ENCODE peak calls at places on chromosomes 3 and 15, in seven cellular contexts. U, M, Z, N, K, J and I are unnamed samples.

GRCh38 chr3:77026904-77027634 is 12.8 kb upstream of the ROBO2 start:
- DNase-seq in U (no peak), M (no peak), Z (peak; percentile 37), N (no peak), K (no peak), J (no peak), I (no peak)

GRCh38 chr3:153215497-153215896 is 53.5 kb downstream of the RAP2B start:
- DNase-seq in U (no peak), M (no peak), Z (no peak), N (no peak), K (no peak), J (no peak), I (no peak)

GRCh38 chr3:69411331-69411730 is 25.4 kb upstream of the FRMD4B start:
- DNase-seq in U (no peak), M (no peak), Z (no peak), N (no peak), K (no peak), J (no peak), I (no peak)

GRCh38 chr15:101242160-101242998 is 9.5 kb downstream of the CHSY1 start:
- DNase-seq in U (peak; percentile 74), M (no peak), Z (no peak), N (no peak), K (no peak), J (no peak), I (no peak)

GRCh38 chr3:150544726-150545125 is 1.6 kb downstream of the SERP1 start:
- DNase-seq in U (no peak), M (no peak), Z (peak; percentile 12), N (no peak), K (no peak), J (no peak), I (no peak)

GRCh38 chr3:17782751-17783150 is 40.3 kb upstream of the TBC1D5 start:
- DNase-seq in U (no peak), M (no peak), Z (no peak), N (no peak), K (no peak), J (no peak), I (no peak)

GRCh38 chr3:132535575-132536441 is 61.3 kb upstream of the ACKR4 start:
- DNase-seq in U (peak; percentile 8), M (peak; percentile 46), Z (peak; percentile 69), N (peak; percentile 67), K (peak; percentile 52), J (peak; percentile 42), I (peak; percentile 67)

GRCh38 chr15:47384776-47385175 is 332.5 kb upstream of the SEMA6D start:
- DNase-seq in U (no peak), M (no peak), Z (no peak), N (no peak), K (no peak), J (no peak), I (no peak)

GRCh38 chr3:4981688-4982494 is 2.7 kb downstream of the BHLHE40 start:
- DNase-seq in U (no peak), M (no peak), Z (peak; percentile 70), N (no peak), K (no peak), J (no peak), I (no peak)

GRCh38 chr15:100189849-100190248 is 151.9 kb downstream of the ADAMTS17 start:
- DNase-seq in U (no peak), M (no peak), Z (no peak), N (no peak), K (no peak), J (no peak), I (no peak)

GRCh38 chr15:52780172-52780980 is 9.8 kb downstream of the ONECUT1 start:
- DNase-seq in U (peak; percentile 39), M (peak; percentile 24), Z (peak; percentile 51), N (peak; percentile 88), K (peak; percentile 59), J (peak; percentile 52), I (peak; percentile 55)

GRCh38 chr15:89492934-89493631 is 3.3 kb downstream of the RHCG start:
- DNase-seq in U (no peak), M (no peak), Z (no peak), N (no peak), K (no peak), J (no peak), I (no peak)

GRCh38 chr3:20326537-20326936 is 140.5 kb upstream of the SGO1 start:
- DNase-seq in U (no peak), M (no peak), Z (no peak), N (no peak), K (no peak), J (no peak), I (no peak)

GRCh38 chr3:128301186-128302023 is 148.1 kb downstream of the EEFSEC start:
- DNase-seq in U (no peak), M (no peak), Z (no peak), N (peak; percentile 39), K (no peak), J (no peak), I (no peak)

GRCh38 chr3:17039579-17039978 is 154.8 kb downstream of the PLCL2 start:
- DNase-seq in U (no peak), M (peak; percentile 78), Z (no peak), N (no peak), K (no peak), J (no peak), I (peak; percentile 84)

GRCh38 chr3:61562042-61562809 is 855 bp downstream of the PTPRG start:
- DNase-seq in U (no peak), M (no peak), Z (no peak), N (no peak), K (peak; percentile 74), J (no peak), I (peak; percentile 10)

DNA sequence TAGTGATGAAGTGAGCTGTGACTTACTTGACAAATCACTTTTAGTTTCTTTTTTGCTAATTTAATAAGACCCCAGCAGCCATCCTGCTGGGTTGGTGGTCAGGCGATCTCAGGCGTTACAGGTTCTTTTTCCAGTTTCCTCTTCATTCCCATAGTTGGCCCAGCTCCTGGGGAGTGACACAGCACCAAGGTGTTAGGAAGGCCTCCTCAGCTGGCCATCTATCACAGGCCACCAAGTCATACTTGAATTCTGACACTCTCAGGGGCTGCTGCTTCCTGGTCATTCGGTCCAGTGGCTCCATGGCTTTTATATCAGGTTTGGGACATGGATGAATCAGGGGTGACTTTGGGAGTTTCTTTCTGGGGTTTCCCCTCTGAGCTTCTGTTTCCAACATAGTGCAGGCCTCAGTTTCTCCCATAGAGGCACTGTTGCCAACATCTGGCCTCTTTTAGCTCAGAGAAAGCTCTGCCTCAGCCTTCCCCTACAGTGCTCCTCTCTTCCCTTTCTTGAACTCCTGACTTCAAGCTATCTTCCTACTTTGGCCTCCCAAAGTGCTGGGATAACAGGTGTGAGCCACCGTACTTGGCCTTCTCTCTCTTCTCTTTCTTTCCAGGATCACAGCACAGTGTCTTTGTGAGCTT is 211.8 kb downstream of the NR2F2 start:
- DNase-seq in U (no peak), M (no peak), Z (no peak), N (no peak), K (no peak), J (no peak), I (no peak)
- TF ChIP-seq MAX in U (no peak), M (no peak), Z (no peak), N (no peak), K (no peak), J (no peak), I (no peak)

GRCh38 chr3:71376499-71376898 is 207.0 kb downstream of the FOXP1 start:
- DNase-seq in U (no peak), M (no peak), Z (no peak), N (no peak), K (no peak), J (no peak), I (no peak)
- TF ChIP-seq RAD21 in U (no peak), M (no peak), Z (no peak), N (no peak), K (no peak), J (no peak), I (no peak)

DNA sequence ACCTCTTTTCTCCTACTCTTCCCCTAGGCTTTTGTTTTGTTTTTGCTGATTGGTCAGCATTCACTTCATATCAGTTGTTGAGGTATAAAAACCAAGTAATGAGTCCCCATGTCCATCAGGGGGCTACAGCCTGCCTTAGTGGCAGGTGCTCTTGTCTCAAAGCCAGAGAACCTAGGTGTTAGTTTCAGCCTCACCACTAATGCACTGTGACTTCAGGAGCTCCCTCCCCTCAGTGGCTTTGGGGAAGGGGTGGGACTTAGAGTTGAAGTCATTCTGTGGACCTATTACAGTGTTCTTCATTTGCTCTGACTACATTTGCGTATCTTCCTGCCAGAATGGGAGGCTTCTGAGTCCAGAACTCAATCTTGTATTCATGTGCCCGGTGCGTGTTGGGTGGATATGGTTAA is 41.6 kb downstream of the NR2C2 start:
- DNase-seq in U (peak; percentile 87), M (peak; percentile 22), Z (peak; percentile 26), N (no peak), K (no peak), J (peak; percentile 26), I (peak; percentile 19)
- TF ChIP-seq MAX in U (no peak), M (no peak), Z (no peak), N (no peak), K (no peak), J (no peak), I (no peak)

DNA sequence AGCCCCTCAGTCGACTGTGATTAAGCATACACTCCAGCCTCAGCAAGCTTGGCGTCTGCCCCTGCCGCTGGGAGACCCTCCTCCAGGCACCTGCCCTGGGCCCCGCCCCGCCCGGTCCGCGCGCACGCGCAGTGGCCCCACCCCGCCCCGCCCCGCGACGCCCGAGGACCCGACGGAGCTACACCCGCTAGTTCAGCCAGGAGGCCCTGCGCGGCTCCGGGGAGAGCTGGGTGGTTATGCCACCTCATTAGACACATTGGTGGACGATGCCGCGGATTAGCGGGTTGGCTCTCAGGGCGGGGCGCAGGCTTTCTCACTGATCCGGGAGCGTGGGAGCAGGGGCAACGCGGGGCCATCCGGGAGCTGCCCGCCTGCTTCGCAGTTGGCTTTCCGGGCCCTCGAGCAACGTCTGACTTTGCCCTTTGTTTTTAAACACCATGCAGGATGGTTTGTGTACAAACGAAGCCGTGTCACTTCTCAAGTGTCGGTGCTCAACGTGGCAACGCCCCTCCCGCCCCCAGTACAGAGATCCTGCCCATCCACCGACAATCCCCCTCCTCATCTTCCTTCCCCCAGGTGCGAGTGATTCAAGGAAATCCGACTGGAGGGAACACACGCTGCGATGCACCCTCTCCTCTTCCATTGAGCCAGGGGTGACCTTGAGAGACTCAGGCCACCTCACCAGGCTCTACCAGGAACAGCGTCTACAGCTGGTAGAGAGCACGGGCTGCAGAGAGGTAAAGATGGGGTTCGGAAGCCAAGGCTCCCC is 109.3 kb downstream of the SHQ1 start:
- DNase-seq in U (no peak), M (no peak), Z (no peak), N (peak; percentile 82), K (peak; percentile 97), J (peak; percentile 82), I (peak; percentile 23)
- TF ChIP-seq RAD21 in U (no peak), M (no peak), Z (no peak), N (no peak), K (no peak), J (no peak), I (no peak)

DNA sequence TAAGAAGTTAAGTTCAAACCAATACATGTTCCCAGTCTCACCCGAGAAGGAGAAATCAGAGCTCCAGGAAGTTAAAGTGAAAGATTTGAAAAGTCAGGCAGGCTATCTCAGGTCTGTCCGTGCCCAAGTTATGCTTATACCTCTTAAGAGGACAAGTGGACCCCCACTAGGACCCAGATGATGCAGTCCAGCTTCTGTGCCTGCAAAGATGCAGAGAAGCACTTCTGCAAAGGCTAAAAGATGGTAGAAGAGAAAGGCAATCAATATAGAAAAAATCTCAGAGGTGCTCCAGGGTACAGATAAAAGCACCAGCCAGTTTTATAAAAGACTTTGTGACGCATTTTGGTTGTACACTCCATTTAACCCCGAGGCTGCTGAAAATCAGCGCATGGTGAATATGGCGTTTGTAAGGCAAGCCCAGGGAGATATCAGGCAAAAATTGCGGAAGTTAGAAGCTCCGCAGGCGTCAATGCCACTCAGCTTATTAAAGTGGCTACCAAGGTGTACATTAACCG is 9.9 kb upstream of the SLC9C1 start:
- DNase-seq in U (no peak), M (no peak), Z (no peak), N (peak; percentile 51), K (no peak), J (no peak), I (no peak)
- TF ChIP-seq MAX in U (no peak), M (no peak), Z (no peak), N (no peak), K (no peak), J (no peak), I (no peak)